ENCODE peak calls at places on chromosomes 12 and 14, in five cellular contexts. One of them, this sample, is unnamed. For H3K4me1, the result is how much of the 10 kb centered on the place peaks cover.

GRCh38 chr14:78345346-78345745 is 175.2 kb downstream of the NRXN3 start:
- DNase-seq in Peyer's patch: no peak
- DNase-seq in heart right ventricle: no peak
- DNase-seq in mucosa of descending colon: no peak
- DNase-seq in H9: no peak
- DNase-seq in this sample: no peak

GRCh38 chr14:103721334-103722120 is 5.9 kb downstream of the ZFYVE21 start:
- DNase-seq in Peyer's patch: no peak
- DNase-seq in heart right ventricle: no peak
- DNase-seq in mucosa of descending colon: no peak
- DNase-seq in H9: no peak
- DNase-seq in this sample: no peak

GRCh38 chr14:43410631-43411030 is 1096.5 kb downstream of the FSCB start:
- DNase-seq in Peyer's patch: no peak
- DNase-seq in heart right ventricle: no peak
- DNase-seq in mucosa of descending colon: peak
- DNase-seq in H9: peak
- DNase-seq in this sample: no peak

GRCh38 chr14:93994919-93995682 is 2.0 kb upstream of the CCDC197 start:
- DNase-seq in Peyer's patch: no peak
- DNase-seq in heart right ventricle: peak
- DNase-seq in mucosa of descending colon: no peak
- DNase-seq in H9: no peak
- DNase-seq in this sample: peak

GRCh38 chr14:33548606-33549005 is 402.3 kb downstream of the EGLN3 start:
- DNase-seq in Peyer's patch: no peak
- DNase-seq in heart right ventricle: no peak
- DNase-seq in mucosa of descending colon: no peak
- DNase-seq in H9: no peak
- DNase-seq in this sample: no peak

GRCh38 chr12:117034691-117035090 is 64.5 kb downstream of the TESC start:
- DNase-seq in Peyer's patch: no peak
- DNase-seq in heart right ventricle: no peak
- DNase-seq in mucosa of descending colon: no peak
- DNase-seq in H9: no peak
- DNase-seq in this sample: no peak

GRCh38 chr12:9813821-9814798 is 13.2 kb upstream of the KLRF1 start:
- DNase-seq in Peyer's patch: peak
- DNase-seq in heart right ventricle: peak
- DNase-seq in mucosa of descending colon: peak
- DNase-seq in H9: peak
- DNase-seq in this sample: peak

GRCh38 chr14:98564541-98564940 is 707.5 kb downstream of the BCL11B start:
- DNase-seq in Peyer's patch: no peak
- DNase-seq in heart right ventricle: no peak
- DNase-seq in mucosa of descending colon: no peak
- DNase-seq in H9: no peak
- DNase-seq in this sample: no peak

GRCh38 chr12:56616244-56616643 is 13.9 kb downstream of the BAZ2A start:
- DNase-seq in Peyer's patch: no peak
- DNase-seq in heart right ventricle: no peak
- DNase-seq in mucosa of descending colon: no peak
- DNase-seq in H9: no peak
- DNase-seq in this sample: no peak

GRCh38 chr14:37598973-37599526 is 3.6 kb downstream of the TTC6 start:
- DNase-seq in Peyer's patch: no peak
- DNase-seq in heart right ventricle: no peak
- DNase-seq in mucosa of descending colon: no peak
- DNase-seq in H9: no peak
- DNase-seq in this sample: no peak

GRCh38 chr12:93358058-93358457 is 19.7 kb upstream of the NUDT4 start:
- DNase-seq in Peyer's patch: no peak
- DNase-seq in heart right ventricle: no peak
- DNase-seq in mucosa of descending colon: no peak
- DNase-seq in H9: no peak
- DNase-seq in this sample: no peak

GRCh38 chr12:89571481-89572190 is 45.8 kb upstream of the POC1B start:
- DNase-seq in Peyer's patch: no peak
- DNase-seq in heart right ventricle: no peak
- DNase-seq in mucosa of descending colon: no peak
- DNase-seq in H9: no peak
- DNase-seq in this sample: no peak

GRCh38 chr12:56374726-56375597 is 12.3 kb upstream of the APOF start:
- DNase-seq in Peyer's patch: no peak
- DNase-seq in heart right ventricle: no peak
- DNase-seq in mucosa of descending colon: no peak
- DNase-seq in H9: no peak
- DNase-seq in this sample: no peak

GRCh38 chr14:77268989-77269595 is 1.9 kb downstream of the NGB start:
- DNase-seq in Peyer's patch: no peak
- DNase-seq in heart right ventricle: no peak
- DNase-seq in mucosa of descending colon: no peak
- DNase-seq in H9: no peak
- DNase-seq in this sample: no peak

GRCh38 chr14:81269100-81269978 is 48.6 kb upstream of the GTF2A1 start:
- DNase-seq in Peyer's patch: peak
- DNase-seq in heart right ventricle: no peak
- DNase-seq in mucosa of descending colon: no peak
- DNase-seq in H9: no peak
- DNase-seq in this sample: no peak

GRCh38 chr12:112543666-112544185 is 125.0 kb downstream of the PTPN11 start:
- DNase-seq in Peyer's patch: no peak
- DNase-seq in heart right ventricle: no peak
- DNase-seq in mucosa of descending colon: no peak
- DNase-seq in H9: no peak
- DNase-seq in this sample: no peak

GRCh38 chr12:53481957-53482586 is 17.2 kb downstream of the MAP3K12 start:
- DNase-seq in Peyer's patch: no peak
- DNase-seq in heart right ventricle: no peak
- DNase-seq in mucosa of descending colon: no peak
- DNase-seq in H9: peak
- DNase-seq in this sample: no peak

GRCh38 chr14:21084988-21085853 is 13.2 kb downstream of the ZNF219 start:
- DNase-seq in Peyer's patch: no peak
- DNase-seq in heart right ventricle: peak
- DNase-seq in mucosa of descending colon: peak
- DNase-seq in H9: no peak
- DNase-seq in this sample: no peak

GRCh38 chr14:73943083-73943482 is 6.8 kb downstream of the FAM161B start:
- DNase-seq in Peyer's patch: peak
- DNase-seq in heart right ventricle: no peak
- DNase-seq in mucosa of descending colon: no peak
- DNase-seq in H9: no peak
- DNase-seq in this sample: peak

GRCh38 chr12:26239508-26240328 is 44.3 kb downstream of the SSPN start:
- DNase-seq in Peyer's patch: no peak
- DNase-seq in heart right ventricle: peak
- DNase-seq in mucosa of descending colon: peak
- DNase-seq in H9: no peak
- DNase-seq in this sample: peak

GRCh38 chr14:75967866-75968265 is 13.9 kb downstream of the TGFB3 start:
- DNase-seq in Peyer's patch: no peak
- DNase-seq in heart right ventricle: no peak
- DNase-seq in mucosa of descending colon: no peak
- DNase-seq in H9: no peak
- DNase-seq in this sample: no peak

GRCh38 chr14:101520621-101521305 is 40.5 kb upstream of the DIO3 start:
- DNase-seq in Peyer's patch: peak
- DNase-seq in heart right ventricle: no peak
- DNase-seq in mucosa of descending colon: no peak
- DNase-seq in H9: no peak
- DNase-seq in this sample: peak

GRCh38 chr14:24243336-24243836 is 963 bp upstream of the TINF2 start:
- DNase-seq in Peyer's patch: peak
- DNase-seq in heart right ventricle: no peak
- DNase-seq in mucosa of descending colon: no peak
- DNase-seq in H9: no peak
- DNase-seq in this sample: no peak

GRCh38 chr12:132238487-132239248 is 90.7 kb downstream of the GALNT9 start:
- DNase-seq in Peyer's patch: no peak
- DNase-seq in heart right ventricle: no peak
- DNase-seq in mucosa of descending colon: no peak
- DNase-seq in H9: no peak
- DNase-seq in this sample: no peak

GRCh38 chr12:48080285-48080684 is 25.6 kb downstream of the SENP1 start:
- DNase-seq in Peyer's patch: no peak
- DNase-seq in heart right ventricle: no peak
- DNase-seq in mucosa of descending colon: no peak
- DNase-seq in H9: no peak
- DNase-seq in this sample: no peak

GRCh38 chr12:48086327-48086726 is 19.6 kb downstream of the SENP1 start:
- DNase-seq in Peyer's patch: no peak
- DNase-seq in heart right ventricle: no peak
- DNase-seq in mucosa of descending colon: no peak
- DNase-seq in H9: no peak
- DNase-seq in this sample: no peak

GRCh38 chr12:48080821-48081220 is 25.1 kb downstream of the SENP1 start:
- DNase-seq in Peyer's patch: no peak
- DNase-seq in heart right ventricle: no peak
- DNase-seq in mucosa of descending colon: no peak
- DNase-seq in H9: no peak
- DNase-seq in this sample: no peak

GRCh38 chr12:48084841-48085460 is 20.9 kb downstream of the SENP1 start:
- DNase-seq in Peyer's patch: no peak
- DNase-seq in heart right ventricle: no peak
- DNase-seq in mucosa of descending colon: no peak
- DNase-seq in H9: no peak
- DNase-seq in this sample: no peak

GRCh38 chr12:48084066-48084465 is 21.8 kb downstream of the SENP1 start:
- DNase-seq in Peyer's patch: no peak
- DNase-seq in heart right ventricle: no peak
- DNase-seq in mucosa of descending colon: no peak
- DNase-seq in H9: no peak
- DNase-seq in this sample: no peak
- TF ChIP-seq CTCF in Peyer's patch: no peak
- TF ChIP-seq CTCF in heart right ventricle: peak
- TF ChIP-seq CTCF in mucosa of descending colon: no peak
- TF ChIP-seq CTCF in H9: peak
- TF ChIP-seq CTCF in this sample: peak

DNA sequence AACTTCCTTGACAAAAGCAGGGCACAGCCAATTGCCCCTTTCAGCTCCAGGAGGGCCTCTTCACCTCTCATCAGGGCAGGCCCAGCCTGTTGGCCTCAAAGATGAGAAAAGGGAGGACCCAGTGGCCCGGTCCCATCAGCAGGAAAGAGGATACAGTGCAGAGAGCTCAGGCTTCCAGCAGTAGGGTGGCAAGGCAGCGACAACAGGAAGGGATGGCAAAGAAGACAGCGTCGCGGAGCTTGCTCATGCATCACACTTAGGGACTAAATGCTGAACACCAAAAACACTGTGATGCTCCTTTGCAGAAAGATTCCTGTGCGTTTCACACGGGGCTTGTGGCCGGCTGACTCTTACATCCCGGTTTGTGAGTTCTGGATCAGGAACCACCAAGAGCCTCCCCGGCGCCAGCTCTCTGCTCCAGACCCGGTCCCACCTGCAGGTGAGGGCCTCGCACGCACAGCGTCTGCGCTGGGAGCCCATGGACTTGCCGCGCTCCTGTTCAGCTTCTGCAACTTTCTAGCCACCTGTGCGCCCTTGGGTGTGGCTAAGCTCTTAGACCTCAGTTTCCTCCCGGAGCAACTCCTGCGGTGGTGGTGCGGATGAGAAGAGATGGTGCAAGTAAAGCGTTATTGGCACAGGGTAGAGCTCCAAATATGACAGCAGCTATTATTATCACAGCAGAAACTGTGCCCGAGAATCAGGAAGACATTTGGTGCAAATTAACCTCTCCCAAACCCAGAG is 15.3 kb upstream of the BCL7A start:
- DNase-seq in Peyer's patch: no peak
- DNase-seq in heart right ventricle: no peak
- DNase-seq in mucosa of descending colon: no peak
- DNase-seq in H9: no peak
- DNase-seq in this sample: no peak
- H3K4me1 ChIP-seq in Peyer's patch: under half
- H3K4me1 ChIP-seq in heart right ventricle: under half
- H3K4me1 ChIP-seq in mucosa of descending colon: under half
- H3K4me1 ChIP-seq in H9: under half
- H3K4me1 ChIP-seq in this sample: under half

GRCh38 chr14:50953497-50953896 is 9.2 kb upstream of the PYGL start:
- DNase-seq in Peyer's patch: no peak
- DNase-seq in heart right ventricle: no peak
- DNase-seq in mucosa of descending colon: no peak
- DNase-seq in H9: no peak
- DNase-seq in this sample: no peak

GRCh38 chr14:50957296-50957695 is 13.0 kb upstream of the PYGL start:
- DNase-seq in Peyer's patch: no peak
- DNase-seq in heart right ventricle: no peak
- DNase-seq in mucosa of descending colon: no peak
- DNase-seq in H9: no peak
- DNase-seq in this sample: no peak

GRCh38 chr14:50954811-50955372 is 10.6 kb upstream of the PYGL start:
- DNase-seq in Peyer's patch: no peak
- DNase-seq in heart right ventricle: no peak
- DNase-seq in mucosa of descending colon: no peak
- DNase-seq in H9: no peak
- DNase-seq in this sample: no peak

GRCh38 chr14:50951032-50951431 is 6.7 kb upstream of the PYGL start:
- DNase-seq in Peyer's patch: no peak
- DNase-seq in heart right ventricle: no peak
- DNase-seq in mucosa of descending colon: no peak
- DNase-seq in H9: no peak
- DNase-seq in this sample: no peak

DNA sequence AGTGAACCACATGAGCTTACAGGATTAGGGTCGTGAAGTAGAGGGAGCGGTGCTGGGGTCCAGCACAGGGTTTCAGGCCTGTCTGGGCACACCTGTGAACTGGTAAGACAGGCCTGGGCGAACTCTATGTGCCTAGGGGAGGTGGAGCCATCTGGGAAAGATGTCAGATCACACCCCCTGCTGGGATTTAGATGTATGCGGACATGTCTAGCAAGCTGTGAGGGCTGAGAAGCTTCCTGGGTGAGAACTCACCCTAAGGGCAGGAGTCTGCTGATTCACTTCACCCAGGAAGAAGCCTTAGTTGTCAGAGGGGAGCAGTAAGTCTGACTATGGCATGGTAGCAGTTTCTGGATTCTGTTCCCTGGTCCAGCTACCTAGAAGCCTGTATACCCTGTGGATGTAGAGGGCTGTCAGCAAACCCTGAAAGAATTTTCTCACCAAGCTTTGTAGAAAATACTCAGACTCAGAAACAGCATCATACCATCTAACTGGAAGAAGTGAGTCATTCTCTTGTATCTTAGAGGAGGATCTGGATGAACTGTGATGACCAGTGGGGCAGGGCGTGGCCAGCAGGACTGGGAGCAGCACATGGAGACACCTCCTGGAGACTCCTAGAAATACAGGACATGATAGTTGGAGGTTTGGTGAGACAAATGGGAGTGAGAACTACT is 11.2 kb upstream of the PYGL start:
- DNase-seq in Peyer's patch: peak
- DNase-seq in heart right ventricle: peak
- DNase-seq in mucosa of descending colon: peak
- DNase-seq in H9: peak
- DNase-seq in this sample: peak
- TF ChIP-seq CTCF in Peyer's patch: no peak
- TF ChIP-seq CTCF in heart right ventricle: peak
- TF ChIP-seq CTCF in mucosa of descending colon: peak
- TF ChIP-seq CTCF in H9: peak
- TF ChIP-seq CTCF in this sample: no peak

GRCh38 chr14:60151715-60152114 is 13.5 kb downstream of the DHRS7 start:
- DNase-seq in Peyer's patch: peak
- DNase-seq in heart right ventricle: peak
- DNase-seq in mucosa of descending colon: peak
- DNase-seq in H9: no peak
- DNase-seq in this sample: peak

GRCh38 chr14:60153996-60154395 is 11.2 kb downstream of the DHRS7 start:
- DNase-seq in Peyer's patch: no peak
- DNase-seq in heart right ventricle: no peak
- DNase-seq in mucosa of descending colon: no peak
- DNase-seq in H9: no peak
- DNase-seq in this sample: no peak
- H3K4me1 ChIP-seq in Peyer's patch: under half
- H3K4me1 ChIP-seq in heart right ventricle: under half
- H3K4me1 ChIP-seq in mucosa of descending colon: under half
- H3K4me1 ChIP-seq in H9: under half
- H3K4me1 ChIP-seq in this sample: under half

This sample was measured in tibial artery.